ENCODE peak calls at places on chromosomes 11 and 22, in eight cellular contexts. One of them, this sample, is unnamed.

GRCh38 chr11:9796276-9796675 is 132.4 kb downstream of the SWAP70 start:
- DNase-seq in pancreas: no peak
- DNase-seq in lower lobe of right lung: no peak
- DNase-seq in right cardiac atrium: no peak
- DNase-seq in SK-N-SH: no peak
- DNase-seq in astrocyte of the spinal cord: no peak
- DNase-seq in dorsolateral prefrontal cortex: no peak
- DNase-seq in naive thymus-derived CD4-positive, alpha-beta T cell: no peak
- DNase-seq in this sample: no peak

GRCh38 chr11:58285483-58286040 is 17.5 kb upstream of the OR10W1 start:
- DNase-seq in pancreas: no peak
- DNase-seq in dorsolateral prefrontal cortex: no peak
- DNase-seq in SK-N-SH: no peak
- DNase-seq in lower lobe of right lung: no peak
- DNase-seq in right cardiac atrium: no peak
- DNase-seq in naive thymus-derived CD4-positive, alpha-beta T cell: no peak
- DNase-seq in astrocyte of the spinal cord: no peak
- DNase-seq in this sample: no peak

GRCh38 chr11:109547356-109548027 is 125.5 kb downstream of the C11orf87 start:
- DNase-seq in astrocyte of the spinal cord: peak
- DNase-seq in dorsolateral prefrontal cortex: no peak
- DNase-seq in lower lobe of right lung: peak
- DNase-seq in SK-N-SH: no peak
- DNase-seq in naive thymus-derived CD4-positive, alpha-beta T cell: no peak
- DNase-seq in pancreas: no peak
- DNase-seq in right cardiac atrium: no peak
- DNase-seq in this sample: no peak

GRCh38 chr11:5486421-5486820 is 2.1 kb upstream of the OR52D1 start:
- DNase-seq in dorsolateral prefrontal cortex: no peak
- DNase-seq in astrocyte of the spinal cord: no peak
- DNase-seq in SK-N-SH: no peak
- DNase-seq in right cardiac atrium: no peak
- DNase-seq in pancreas: no peak
- DNase-seq in lower lobe of right lung: no peak
- DNase-seq in naive thymus-derived CD4-positive, alpha-beta T cell: no peak
- DNase-seq in this sample: no peak

GRCh38 chr11:12528487-12528886 is 145.7 kb upstream of the TEAD1 start:
- DNase-seq in pancreas: no peak
- DNase-seq in naive thymus-derived CD4-positive, alpha-beta T cell: no peak
- DNase-seq in SK-N-SH: no peak
- DNase-seq in lower lobe of right lung: no peak
- DNase-seq in dorsolateral prefrontal cortex: no peak
- DNase-seq in astrocyte of the spinal cord: no peak
- DNase-seq in right cardiac atrium: no peak
- DNase-seq in this sample: no peak

GRCh38 chr11:27282806-27283205 is 80.2 kb downstream of the CCDC34 start:
- DNase-seq in right cardiac atrium: peak
- DNase-seq in lower lobe of right lung: no peak
- DNase-seq in naive thymus-derived CD4-positive, alpha-beta T cell: no peak
- DNase-seq in dorsolateral prefrontal cortex: no peak
- DNase-seq in SK-N-SH: no peak
- DNase-seq in pancreas: no peak
- DNase-seq in astrocyte of the spinal cord: peak
- DNase-seq in this sample: no peak

GRCh38 chr22:38051900-38052862 is 5.0 kb upstream of the PICK1 start:
- DNase-seq in pancreas: peak
- DNase-seq in naive thymus-derived CD4-positive, alpha-beta T cell: peak
- DNase-seq in right cardiac atrium: peak
- DNase-seq in lower lobe of right lung: peak
- DNase-seq in astrocyte of the spinal cord: peak
- DNase-seq in SK-N-SH: peak
- DNase-seq in dorsolateral prefrontal cortex: peak
- DNase-seq in this sample: no peak

GRCh38 chr11:68825603-68826002 is 16.1 kb downstream of the CPT1A start:
- DNase-seq in lower lobe of right lung: no peak
- DNase-seq in pancreas: peak
- DNase-seq in SK-N-SH: no peak
- DNase-seq in naive thymus-derived CD4-positive, alpha-beta T cell: peak
- DNase-seq in dorsolateral prefrontal cortex: no peak
- DNase-seq in astrocyte of the spinal cord: no peak
- DNase-seq in right cardiac atrium: no peak
- DNase-seq in this sample: no peak

GRCh38 chr22:23908561-23909205 is 14.5 kb downstream of the MIF start:
- DNase-seq in SK-N-SH: no peak
- DNase-seq in pancreas: no peak
- DNase-seq in lower lobe of right lung: no peak
- DNase-seq in right cardiac atrium: no peak
- DNase-seq in astrocyte of the spinal cord: no peak
- DNase-seq in dorsolateral prefrontal cortex: no peak
- DNase-seq in naive thymus-derived CD4-positive, alpha-beta T cell: no peak
- DNase-seq in this sample: no peak

GRCh38 chr11:16182553-16182952 is 173.8 kb downstream of the SOX6 start:
- DNase-seq in dorsolateral prefrontal cortex: no peak
- DNase-seq in lower lobe of right lung: no peak
- DNase-seq in astrocyte of the spinal cord: no peak
- DNase-seq in SK-N-SH: no peak
- DNase-seq in naive thymus-derived CD4-positive, alpha-beta T cell: no peak
- DNase-seq in right cardiac atrium: no peak
- DNase-seq in pancreas: no peak
- DNase-seq in this sample: no peak

GRCh38 chr11:12964650-12965049 is 44.5 kb upstream of the RASSF10 start:
- DNase-seq in astrocyte of the spinal cord: no peak
- DNase-seq in lower lobe of right lung: no peak
- DNase-seq in dorsolateral prefrontal cortex: no peak
- DNase-seq in naive thymus-derived CD4-positive, alpha-beta T cell: no peak
- DNase-seq in SK-N-SH: no peak
- DNase-seq in pancreas: no peak
- DNase-seq in right cardiac atrium: no peak
- DNase-seq in this sample: no peak

GRCh38 chr11:17559341-17560087 is 12.5 kb downstream of the OTOG start:
- DNase-seq in lower lobe of right lung: no peak
- DNase-seq in naive thymus-derived CD4-positive, alpha-beta T cell: no peak
- DNase-seq in SK-N-SH: no peak
- DNase-seq in dorsolateral prefrontal cortex: no peak
- DNase-seq in right cardiac atrium: no peak
- DNase-seq in astrocyte of the spinal cord: no peak
- DNase-seq in pancreas: no peak
- DNase-seq in this sample: no peak

GRCh38 chr11:111120221-111120620 is 125.3 kb upstream of the POU2AF2 start:
- DNase-seq in lower lobe of right lung: no peak
- DNase-seq in right cardiac atrium: no peak
- DNase-seq in dorsolateral prefrontal cortex: no peak
- DNase-seq in astrocyte of the spinal cord: peak
- DNase-seq in SK-N-SH: no peak
- DNase-seq in pancreas: no peak
- DNase-seq in naive thymus-derived CD4-positive, alpha-beta T cell: no peak
- DNase-seq in this sample: no peak

GRCh38 chr11:134270250-134270714 is 5.9 kb upstream of the GLB1L3 start:
- DNase-seq in SK-N-SH: peak
- DNase-seq in dorsolateral prefrontal cortex: no peak
- DNase-seq in pancreas: no peak
- DNase-seq in lower lobe of right lung: no peak
- DNase-seq in right cardiac atrium: no peak
- DNase-seq in naive thymus-derived CD4-positive, alpha-beta T cell: no peak
- DNase-seq in astrocyte of the spinal cord: no peak
- DNase-seq in this sample: no peak

GRCh38 chr11:29452131-29452530 is 564.7 kb downstream of the KCNA4 start:
- DNase-seq in right cardiac atrium: no peak
- DNase-seq in pancreas: no peak
- DNase-seq in astrocyte of the spinal cord: peak
- DNase-seq in dorsolateral prefrontal cortex: no peak
- DNase-seq in naive thymus-derived CD4-positive, alpha-beta T cell: no peak
- DNase-seq in SK-N-SH: no peak
- DNase-seq in lower lobe of right lung: no peak
- DNase-seq in this sample: peak

GRCh38 chr22:24594569-24595120 is 1.8 kb upstream of the LRRC75B start:
- DNase-seq in pancreas: peak
- DNase-seq in naive thymus-derived CD4-positive, alpha-beta T cell: no peak
- DNase-seq in dorsolateral prefrontal cortex: no peak
- DNase-seq in lower lobe of right lung: peak
- DNase-seq in right cardiac atrium: no peak
- DNase-seq in astrocyte of the spinal cord: no peak
- DNase-seq in SK-N-SH: peak
- DNase-seq in this sample: no peak

GRCh38 chr22:46513908-46514550 is 23.4 kb downstream of the CELSR1 start:
- DNase-seq in naive thymus-derived CD4-positive, alpha-beta T cell: no peak
- DNase-seq in dorsolateral prefrontal cortex: no peak
- DNase-seq in pancreas: no peak
- DNase-seq in SK-N-SH: no peak
- DNase-seq in right cardiac atrium: no peak
- DNase-seq in lower lobe of right lung: peak
- DNase-seq in astrocyte of the spinal cord: no peak
- DNase-seq in this sample: no peak

GRCh38 chr11:121300313-121300971 is 7.9 kb downstream of the SC5D start:
- DNase-seq in lower lobe of right lung: peak
- DNase-seq in pancreas: no peak
- DNase-seq in astrocyte of the spinal cord: no peak
- DNase-seq in dorsolateral prefrontal cortex: no peak
- DNase-seq in SK-N-SH: no peak
- DNase-seq in right cardiac atrium: peak
- DNase-seq in naive thymus-derived CD4-positive, alpha-beta T cell: no peak
- DNase-seq in this sample: peak

GRCh38 chr22:17057959-17058814 is 26.6 kb upstream of the IL17RA start:
- DNase-seq in SK-N-SH: peak
- DNase-seq in lower lobe of right lung: peak
- DNase-seq in astrocyte of the spinal cord: peak
- DNase-seq in dorsolateral prefrontal cortex: peak
- DNase-seq in right cardiac atrium: peak
- DNase-seq in naive thymus-derived CD4-positive, alpha-beta T cell: peak
- DNase-seq in pancreas: peak
- DNase-seq in this sample: peak

GRCh38 chr11:36564376-36565032 is 3.3 kb upstream of the RAG1 start:
- DNase-seq in naive thymus-derived CD4-positive, alpha-beta T cell: peak
- DNase-seq in lower lobe of right lung: no peak
- DNase-seq in astrocyte of the spinal cord: peak
- DNase-seq in dorsolateral prefrontal cortex: no peak
- DNase-seq in pancreas: no peak
- DNase-seq in SK-N-SH: peak
- DNase-seq in right cardiac atrium: peak
- DNase-seq in this sample: peak

GRCh38 chr11:87141322-87141721 is 103.6 kb downstream of the TMEM135 start:
- DNase-seq in astrocyte of the spinal cord: no peak
- DNase-seq in dorsolateral prefrontal cortex: no peak
- DNase-seq in lower lobe of right lung: no peak
- DNase-seq in SK-N-SH: no peak
- DNase-seq in pancreas: no peak
- DNase-seq in right cardiac atrium: no peak
- DNase-seq in naive thymus-derived CD4-positive, alpha-beta T cell: no peak
- DNase-seq in this sample: no peak

DNA sequence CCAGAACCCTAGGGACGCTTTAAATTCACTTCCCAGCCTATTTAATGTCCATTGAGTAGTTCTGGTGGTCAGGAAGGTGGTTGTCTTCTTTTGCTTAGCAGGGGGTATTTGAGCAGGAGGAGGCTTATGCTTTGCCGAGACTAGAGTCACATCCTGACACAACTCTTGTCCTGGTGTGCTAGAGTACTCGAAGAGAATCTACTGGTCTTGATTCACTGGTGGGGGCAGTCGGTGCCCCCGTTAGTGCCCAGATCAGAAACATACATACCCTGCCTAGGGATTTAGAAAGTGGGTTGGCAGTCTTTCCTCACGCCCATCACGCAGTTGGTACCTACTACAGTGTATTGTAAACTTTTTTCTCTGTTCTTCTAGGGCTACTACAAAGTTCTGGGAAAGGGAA is 2.7 kb downstream of the RPL27A start:
- DNase-seq in right cardiac atrium: no peak
- DNase-seq in pancreas: no peak
- DNase-seq in naive thymus-derived CD4-positive, alpha-beta T cell: no peak
- DNase-seq in SK-N-SH: no peak
- DNase-seq in dorsolateral prefrontal cortex: no peak
- DNase-seq in astrocyte of the spinal cord: no peak
- DNase-seq in lower lobe of right lung: no peak
- DNase-seq in this sample: no peak
- H3K4me3 ChIP-seq in right cardiac atrium: no peak
- H3K4me3 ChIP-seq in pancreas: no peak
- H3K4me3 ChIP-seq in naive thymus-derived CD4-positive, alpha-beta T cell: no peak
- H3K4me3 ChIP-seq in SK-N-SH: peak
- H3K4me3 ChIP-seq in dorsolateral prefrontal cortex: no peak
- H3K4me3 ChIP-seq in astrocyte of the spinal cord: no peak
- H3K4me3 ChIP-seq in lower lobe of right lung: no peak
- H3K4me3 ChIP-seq in this sample: no peak

GRCh38 chr11:45806937-45807791 is 2.2 kb downstream of the SLC35C1 start:
- DNase-seq in right cardiac atrium: no peak
- DNase-seq in lower lobe of right lung: no peak
- DNase-seq in astrocyte of the spinal cord: no peak
- DNase-seq in dorsolateral prefrontal cortex: no peak
- DNase-seq in SK-N-SH: no peak
- DNase-seq in pancreas: no peak
- DNase-seq in naive thymus-derived CD4-positive, alpha-beta T cell: no peak
- DNase-seq in this sample: no peak
- H3K4me3 ChIP-seq in right cardiac atrium: no peak
- H3K4me3 ChIP-seq in lower lobe of right lung: peak
- H3K4me3 ChIP-seq in astrocyte of the spinal cord: peak
- H3K4me3 ChIP-seq in dorsolateral prefrontal cortex: peak
- H3K4me3 ChIP-seq in SK-N-SH: peak
- H3K4me3 ChIP-seq in pancreas: peak
- H3K4me3 ChIP-seq in naive thymus-derived CD4-positive, alpha-beta T cell: no peak
- H3K4me3 ChIP-seq in this sample: peak

GRCh38 chr11:118511576-118511975 is 15.7 kb upstream of the TTC36 start:
- DNase-seq in dorsolateral prefrontal cortex: no peak
- DNase-seq in lower lobe of right lung: no peak
- DNase-seq in right cardiac atrium: no peak
- DNase-seq in SK-N-SH: no peak
- DNase-seq in naive thymus-derived CD4-positive, alpha-beta T cell: no peak
- DNase-seq in astrocyte of the spinal cord: no peak
- DNase-seq in pancreas: no peak
- DNase-seq in this sample: no peak
- H3K4me3 ChIP-seq in dorsolateral prefrontal cortex: no peak
- H3K4me3 ChIP-seq in lower lobe of right lung: no peak
- H3K4me3 ChIP-seq in right cardiac atrium: no peak
- H3K4me3 ChIP-seq in SK-N-SH: no peak
- H3K4me3 ChIP-seq in naive thymus-derived CD4-positive, alpha-beta T cell: no peak
- H3K4me3 ChIP-seq in astrocyte of the spinal cord: no peak
- H3K4me3 ChIP-seq in pancreas: no peak
- H3K4me3 ChIP-seq in this sample: no peak

GRCh38 chr11:115716577-115717214 is 212.5 kb upstream of the CADM1 start:
- DNase-seq in naive thymus-derived CD4-positive, alpha-beta T cell: no peak
- DNase-seq in right cardiac atrium: peak
- DNase-seq in SK-N-SH: no peak
- DNase-seq in pancreas: no peak
- DNase-seq in lower lobe of right lung: no peak
- DNase-seq in astrocyte of the spinal cord: no peak
- DNase-seq in dorsolateral prefrontal cortex: no peak
- DNase-seq in this sample: no peak

GRCh38 chr11:115715371-115715770 is 211.2 kb upstream of the CADM1 start:
- DNase-seq in SK-N-SH: no peak
- DNase-seq in lower lobe of right lung: no peak
- DNase-seq in right cardiac atrium: no peak
- DNase-seq in dorsolateral prefrontal cortex: no peak
- DNase-seq in pancreas: no peak
- DNase-seq in astrocyte of the spinal cord: no peak
- DNase-seq in naive thymus-derived CD4-positive, alpha-beta T cell: no peak
- DNase-seq in this sample: no peak

GRCh38 chr11:115718945-115719344 is 214.7 kb upstream of the CADM1 start:
- DNase-seq in SK-N-SH: no peak
- DNase-seq in astrocyte of the spinal cord: no peak
- DNase-seq in dorsolateral prefrontal cortex: no peak
- DNase-seq in right cardiac atrium: no peak
- DNase-seq in pancreas: no peak
- DNase-seq in naive thymus-derived CD4-positive, alpha-beta T cell: no peak
- DNase-seq in lower lobe of right lung: no peak
- DNase-seq in this sample: no peak

GRCh38 chr11:115716080-115716479 is 211.9 kb upstream of the CADM1 start:
- DNase-seq in SK-N-SH: no peak
- DNase-seq in astrocyte of the spinal cord: no peak
- DNase-seq in right cardiac atrium: no peak
- DNase-seq in lower lobe of right lung: no peak
- DNase-seq in pancreas: no peak
- DNase-seq in dorsolateral prefrontal cortex: no peak
- DNase-seq in naive thymus-derived CD4-positive, alpha-beta T cell: no peak
- DNase-seq in this sample: no peak

GRCh38 chr11:115717215-115717584 is 213.0 kb upstream of the CADM1 start:
- DNase-seq in lower lobe of right lung: no peak
- DNase-seq in dorsolateral prefrontal cortex: no peak
- DNase-seq in naive thymus-derived CD4-positive, alpha-beta T cell: no peak
- DNase-seq in pancreas: no peak
- DNase-seq in right cardiac atrium: peak
- DNase-seq in SK-N-SH: no peak
- DNase-seq in astrocyte of the spinal cord: no peak
- DNase-seq in this sample: no peak
- H3K4me3 ChIP-seq in lower lobe of right lung: no peak
- H3K4me3 ChIP-seq in dorsolateral prefrontal cortex: peak
- H3K4me3 ChIP-seq in naive thymus-derived CD4-positive, alpha-beta T cell: no peak
- H3K4me3 ChIP-seq in pancreas: no peak
- H3K4me3 ChIP-seq in right cardiac atrium: no peak
- H3K4me3 ChIP-seq in SK-N-SH: no peak
- H3K4me3 ChIP-seq in astrocyte of the spinal cord: no peak
- H3K4me3 ChIP-seq in this sample: no peak

This sample was measured in skeletal muscle cell.